ENCODE peak calls at places on chromosomes 13 and 19, in five cellular contexts. W is T-helper 2 cell; X is fibroblast of pulmonary artery; T is G401; I is activated effector memory CD4-positive, alpha-beta T cell treated with anti-CD3 and anti-CD28 coated beads, Interleukin-2, amount 50 U/mL, for 16 hours. U is an unnamed sample.

GRCh38 chr13:91347996-91348905 is 764 bp downstream of the MIR17HG start:
- DNase-seq in W (peak; percentile 67), X (peak; percentile 49), T (no peak), I (peak; percentile 90), U (peak; percentile 21)

GRCh38 chr19:15684828-15685227 is 11.9 kb downstream of the CYP4F12 start:
- DNase-seq in W (no peak), X (no peak), T (no peak), I (no peak), U (no peak)

GRCh38 chr19:33175886-33176669 is 18.1 kb upstream of the LRP3 start:
- DNase-seq in W (peak; percentile 53), X (peak; percentile 43), T (no peak), I (peak; percentile 73), U (peak; percentile 24)

GRCh38 chr19:18205180-18205915 is 1.5 kb upstream of the RAB3A start:
- DNase-seq in W (peak; percentile 70), X (peak; percentile 72), T (peak; percentile 55), I (peak; percentile 84), U (peak; percentile 37)

GRCh38 chr19:971795-972194 is 12.3 kb upstream of the WDR18 start:
- DNase-seq in W (no peak), X (no peak), T (no peak), I (no peak), U (no peak)

GRCh38 chr13:63700366-63700765 is 2284.7 kb upstream of the PCDH20 start:
- DNase-seq in W (no peak), X (no peak), T (no peak), I (no peak), U (no peak)

GRCh38 chr19:16141043-16141442 is 2.4 kb upstream of the HSH2D start:
- DNase-seq in W (peak; percentile 42), X (no peak), T (no peak), I (no peak), U (no peak)

GRCh38 chr13:60211548-60211947 is 47.8 kb upstream of the DIAPH3 start:
- DNase-seq in W (no peak), X (no peak), T (no peak), I (no peak), U (no peak)

GRCh38 chr19:55365245-55365644 is 2.2 kb upstream of the GARIN5B start:
- DNase-seq in W (no peak), X (no peak), T (no peak), I (no peak), U (no peak)

GRCh38 chr13:68616600-68617222 is 1386.6 kb upstream of the PCDH9 start:
- DNase-seq in W (no peak), X (no peak), T (no peak), I (no peak), U (no peak)

GRCh38 chr19:39246951-39247669 is 1.5 kb downstream of the IFNL4 start:
- DNase-seq in W (peak; percentile 26), X (no peak), T (peak; percentile 46), I (peak; percentile 77), U (peak; percentile 53)

U was measured in cerebellum.